ENCODE peak calls at places on chromosomes 4 and X, in eight cellular contexts. K, O, W, V, E, A, F and R are unnamed samples.

GRCh38 chr4:147714575-147715401 is 17.1 kb upstream of the ARHGAP10 start:
- DNase-seq in K (no peak), A (no peak), F (peak), W (peak), V (peak), E (peak), O (no peak), R (no peak)

GRCh38 chr4:112167790-112168189 is 22.5 kb downstream of the FAM241A start:
- DNase-seq in F (no peak), W (peak), V (no peak), O (peak), K (no peak), E (no peak), A (no peak), R (no peak)

GRCh38 chrX:111585337-111585736 is 73.9 kb downstream of the SERTM2 start:
- DNase-seq in K (no peak), E (no peak), A (no peak), O (no peak), F (no peak), W (no peak), V (no peak), R (no peak)

GRCh38 chrX:132119821-132120220 is 8.0 kb downstream of the FRMD7 start:
- DNase-seq in W (no peak), K (no peak), E (no peak), O (no peak), F (no peak), A (no peak), V (peak), R (no peak)

GRCh38 chr4:2244947-2245786 is 3.2 kb upstream of the HAUS3 start:
- DNase-seq in F (no peak), E (peak), K (no peak), A (no peak), W (no peak), O (no peak), V (no peak), R (no peak)

GRCh38 chr4:124278477-124278876 is 434.1 kb downstream of the ANKRD50 start:
- DNase-seq in W (peak), E (no peak), A (no peak), K (no peak), V (no peak), F (no peak), O (no peak), R (no peak)

GRCh38 chr4:41155194-41155830 is 59.0 kb downstream of the APBB2 start:
- DNase-seq in K (no peak), F (no peak), E (no peak), O (no peak), V (no peak), W (peak), A (no peak), R (no peak)

GRCh38 chr4:161585011-161585410 is 578.8 kb downstream of the FSTL5 start:
- DNase-seq in A (no peak), O (no peak), W (no peak), K (no peak), E (no peak), V (no peak), F (no peak), R (no peak)

GRCh38 chr4:98113005-98113404 is 30.3 kb downstream of the STPG2 start:
- DNase-seq in A (no peak), E (peak), O (peak), K (peak), F (no peak), V (no peak), W (no peak), R (peak)

GRCh38 chr4:17577660-17578481 is 873 bp downstream of the LAP3 start:
- DNase-seq in F (peak), E (peak), V (peak), W (no peak), K (peak), A (peak), O (peak), R (no peak)

GRCh38 chr4:48543796-48544195 is 53.7 kb downstream of the ZAR1 start:
- DNase-seq in K (no peak), A (no peak), W (no peak), V (no peak), F (no peak), E (no peak), O (no peak), R (no peak)

GRCh38 chr4:185384877-185385465 is 10.8 kb downstream of the LRP2BP start:
- DNase-seq in K (no peak), V (no peak), O (no peak), E (no peak), W (no peak), A (no peak), F (no peak), R (no peak)

GRCh38 chrX:70479197-70479969 is 34.7 kb downstream of the DLG3 start:
- DNase-seq in V (no peak), O (no peak), W (peak), A (no peak), K (no peak), E (no peak), F (no peak), R (no peak)

GRCh38 chr4:93394488-93395185 is 433.9 kb upstream of the ATOH1 start:
- DNase-seq in V (no peak), O (no peak), A (no peak), W (no peak), E (no peak), F (no peak), K (no peak), R (no peak)

GRCh38 chr4:186979966-186980745 is 256.5 kb upstream of the FAT1 start:
- DNase-seq in W (no peak), K (no peak), A (no peak), V (no peak), F (no peak), O (no peak), E (no peak), R (no peak)

GRCh38 chr4:74117024-74117534 is 18.1 kb upstream of the CXCL2 start:
- DNase-seq in F (peak), W (no peak), A (peak), V (peak), K (peak), E (peak), O (no peak), R (peak)

GRCh38 chrX:123964155-123964554 is 2.6 kb downstream of the STAG2 start:
- DNase-seq in A (no peak), O (no peak), K (no peak), F (no peak), E (no peak), W (no peak), V (no peak), R (no peak)

GRCh38 chr4:112234952-112235609 is 3.5 kb downstream of the AP1AR start:
- DNase-seq in E (peak), W (peak), A (peak), K (peak), F (peak), O (peak), V (peak), R (peak)

GRCh38 chr4:74777531-74777930 is 16.8 kb downstream of the BTC start:
- DNase-seq in A (no peak), K (no peak), W (no peak), O (no peak), F (no peak), V (no peak), E (no peak), R (no peak)

GRCh38 chrX:80266979-80267378 is 153.3 kb upstream of the TENT5D start:
- DNase-seq in O (no peak), V (no peak), A (no peak), W (no peak), K (no peak), E (no peak), F (no peak), R (no peak)

GRCh38 chrX:10856797-10857196 is 236.4 kb upstream of the MID1 start:
- DNase-seq in A (no peak), O (no peak), W (no peak), E (no peak), K (no peak), F (no peak), V (no peak), R (no peak)

DNA sequence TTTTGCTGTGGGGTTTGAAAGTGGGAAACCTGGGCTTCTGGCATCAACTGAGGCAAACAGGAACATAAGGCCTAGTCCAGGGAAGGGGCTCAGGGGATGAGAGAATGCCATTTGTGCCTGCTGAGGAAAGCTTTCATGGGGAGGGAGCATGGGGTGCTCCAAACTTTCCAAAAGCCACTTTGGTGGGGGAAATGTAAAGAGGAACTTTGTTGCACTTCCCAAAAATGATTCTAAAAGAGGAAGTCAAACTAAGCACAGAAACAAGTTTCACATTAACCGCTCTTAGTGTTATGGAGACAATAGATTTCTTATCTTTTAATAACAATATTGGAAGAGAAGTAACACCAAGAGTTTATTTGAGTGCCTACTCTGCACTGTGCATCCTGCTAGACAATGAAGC is 32.3 kb downstream of the GAB3 start:
- DNase-seq in K (no peak), F (no peak), A (no peak), O (peak), W (no peak), V (no peak), E (no peak), R (no peak)
- H3K27ac ChIP-seq in K (no peak), F (peak), A (no peak), O (no peak), W (no peak), V (no peak), E (peak), R (no peak)

DNA sequence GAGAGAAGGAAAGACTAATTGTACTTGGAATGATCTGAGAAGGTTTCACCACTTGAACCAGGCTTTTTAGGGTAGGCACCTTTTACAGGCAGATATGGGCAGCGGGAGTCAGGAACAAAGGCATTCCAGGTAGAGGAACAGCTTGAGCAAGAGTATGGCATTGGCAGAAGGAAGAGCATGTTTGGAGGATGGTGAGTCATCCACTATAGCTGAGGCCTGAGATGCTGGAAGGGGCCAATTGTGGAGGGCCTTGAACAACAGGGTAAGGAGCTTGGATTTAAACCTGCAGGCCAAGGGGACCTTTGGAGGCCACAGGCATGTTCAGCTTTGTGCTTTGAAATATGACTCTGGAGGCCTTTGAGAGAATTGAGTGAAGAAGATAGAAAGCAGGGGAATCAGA is 32.2 kb downstream of the PFKFB1 start:
- DNase-seq in A (no peak), O (no peak), W (no peak), F (no peak), V (no peak), E (no peak), K (no peak), R (no peak)
- H3K27ac ChIP-seq in A (no peak), O (no peak), W (no peak), F (no peak), V (no peak), E (no peak), K (no peak), R (no peak)

GRCh38 chrX:7083021-7083420 is 64.5 kb upstream of the STS start:
- DNase-seq in V (no peak), W (no peak), A (no peak), E (no peak), O (peak), K (no peak), F (no peak), R (no peak)
- H3K27ac ChIP-seq in V (no peak), W (no peak), A (no peak), E (no peak), O (peak), K (no peak), F (peak), R (no peak)

GRCh38 chr4:138114434-138114833 is 127.7 kb downstream of the SLC7A11 start:
- DNase-seq in A (no peak), V (no peak), F (no peak), W (no peak), O (peak), K (no peak), E (no peak), R (no peak)

GRCh38 chr4:138118270-138118669 is 123.9 kb downstream of the SLC7A11 start:
- DNase-seq in A (no peak), E (no peak), O (no peak), K (no peak), V (no peak), F (no peak), W (no peak), R (no peak)

GRCh38 chr4:138112389-138112788 is 129.8 kb downstream of the SLC7A11 start:
- DNase-seq in F (no peak), W (no peak), E (no peak), V (no peak), O (no peak), K (no peak), A (no peak), R (no peak)

GRCh38 chr4:138113819-138114415 is 128.2 kb downstream of the SLC7A11 start:
- DNase-seq in O (peak), A (no peak), E (no peak), W (peak), V (no peak), K (no peak), F (no peak), R (no peak)

DNA sequence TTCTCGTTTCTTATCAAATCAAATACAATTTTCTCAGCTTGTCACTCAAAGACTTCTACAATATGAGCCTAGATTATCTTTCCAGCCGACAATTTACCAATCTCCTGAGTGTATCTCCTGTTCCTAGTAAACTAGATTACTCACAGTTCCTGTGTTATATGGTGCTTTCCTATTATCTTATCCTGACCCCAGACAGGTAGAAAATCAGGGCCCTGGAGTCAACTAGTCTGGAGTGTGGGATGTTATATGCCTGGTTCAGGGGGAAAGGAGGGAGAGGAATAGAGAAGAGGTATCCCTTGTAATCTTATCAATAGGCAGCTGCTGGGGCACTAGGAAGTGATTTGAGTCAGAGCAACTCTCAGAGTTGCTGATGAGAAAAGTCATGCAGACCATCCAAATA is 127.1 kb downstream of the SLC7A11 start:
- DNase-seq in O (no peak), K (no peak), V (no peak), A (no peak), F (no peak), E (no peak), W (no peak), R (no peak)
- H3K27ac ChIP-seq in O (peak), K (no peak), V (no peak), A (no peak), F (no peak), E (no peak), W (no peak), R (no peak)

DNA sequence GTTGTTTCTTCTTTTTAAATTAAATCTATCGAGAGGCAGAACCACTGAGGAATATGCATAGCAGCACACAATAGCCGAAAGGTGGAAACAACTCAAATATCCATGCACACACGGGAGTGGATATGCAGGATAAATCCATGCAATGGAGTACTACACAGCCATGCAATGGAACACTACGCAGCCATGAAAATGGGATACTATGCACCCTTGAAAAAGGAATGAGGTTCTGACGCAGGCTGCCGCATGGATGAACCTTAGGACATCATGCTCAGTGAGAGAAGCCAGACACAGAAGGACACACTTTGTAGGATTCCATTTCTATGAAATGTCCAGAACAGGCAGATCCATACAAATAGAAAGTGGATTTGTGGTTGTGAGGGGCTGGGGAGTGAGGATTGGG is 18.4 kb upstream of the P2RY8 start:
- DNase-seq in O (no peak), E (no peak), W (no peak), V (no peak), K (no peak), A (no peak), F (no peak), R (no peak)
- H3K27ac ChIP-seq in O (peak), E (no peak), W (no peak), V (no peak), K (no peak), A (no peak), F (peak), R (no peak)

DNA sequence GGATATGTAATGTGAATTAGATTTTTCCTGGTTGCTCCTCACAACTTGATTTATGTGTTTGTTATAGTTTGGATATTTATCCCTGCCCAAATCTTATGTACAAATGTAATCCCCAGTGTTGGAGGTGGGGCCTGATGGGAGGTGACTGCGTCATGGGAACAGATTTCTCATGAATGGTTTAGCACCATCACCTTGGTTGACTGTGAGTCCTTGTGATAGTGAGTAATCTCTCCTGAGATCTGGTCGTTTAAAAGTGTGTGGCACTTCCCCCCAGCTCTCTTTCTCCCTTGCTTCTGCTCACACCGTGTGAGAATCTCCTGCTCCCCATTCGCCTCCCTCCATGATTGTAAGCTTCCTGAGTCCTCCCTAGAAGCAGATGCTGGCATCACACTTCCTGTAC is 2.2 kb downstream of the MID2 start:
- DNase-seq in K (no peak), A (no peak), F (no peak), W (no peak), O (no peak), V (no peak), E (no peak), R (no peak)
- H3K27ac ChIP-seq in K (no peak), A (no peak), F (no peak), W (no peak), O (no peak), V (peak), E (no peak), R (no peak)

GRCh38 chrX:44875185-44875489 is 2.1 kb downstream of the KDM6A start:
- DNase-seq in O (no peak), A (no peak), K (no peak), E (no peak), W (no peak), V (no peak), F (no peak), R (no peak)
- H3K27ac ChIP-seq in O (peak), A (peak), K (peak), E (peak), W (no peak), V (peak), F (peak), R (no peak)

GRCh38 chrX:36650622-36651021 is 357.5 kb upstream of the FAM47C start:
- DNase-seq in O (no peak), K (no peak), A (no peak), F (no peak), E (no peak), V (no peak), W (no peak), R (no peak)
- H3K27ac ChIP-seq in O (no peak), K (peak), A (no peak), F (no peak), E (no peak), V (no peak), W (no peak), R (no peak)

GRCh38 chr4:67713531-67714247 is 12.7 kb upstream of the UBA6 start:
- DNase-seq in F (no peak), E (no peak), V (no peak), A (no peak), K (no peak), O (no peak), W (peak), R (no peak)
- H3K27ac ChIP-seq in F (no peak), E (no peak), V (no peak), A (no peak), K (no peak), O (no peak), W (peak), R (no peak)

DNA sequence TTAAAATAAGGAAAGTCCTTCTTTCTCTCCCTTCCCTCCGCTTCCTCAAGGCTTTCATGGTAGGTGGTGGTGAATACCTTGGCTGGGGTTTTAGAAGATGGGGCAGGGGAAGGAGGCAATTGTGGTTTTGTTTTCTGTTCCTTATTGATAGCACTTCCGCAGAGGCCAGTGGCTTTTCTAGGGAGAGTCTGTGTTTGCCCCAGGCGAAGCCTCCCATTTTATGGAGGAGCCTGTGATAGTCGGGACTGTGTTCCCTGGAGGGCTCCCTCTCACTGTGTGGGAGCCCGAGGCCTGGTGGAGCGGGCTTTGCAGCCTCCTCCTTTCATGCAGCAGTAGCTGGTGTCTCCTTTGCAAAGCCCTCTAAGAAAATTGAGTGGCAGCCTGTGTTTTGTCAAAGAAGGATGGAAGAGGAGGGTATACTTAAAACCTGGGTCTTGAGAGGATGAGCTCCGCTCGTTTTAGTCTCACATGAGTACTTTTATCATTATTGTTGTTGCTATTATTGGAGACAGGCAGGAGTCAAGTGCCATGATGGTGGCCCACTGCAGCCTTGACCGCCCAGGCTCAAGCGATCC is 29.8 kb upstream of the STOX2 start:
- DNase-seq in W (no peak), F (no peak), V (no peak), E (no peak), O (no peak), A (no peak), K (no peak), R (no peak)
- H3K27ac ChIP-seq in W (peak), F (no peak), V (no peak), E (peak), O (no peak), A (peak), K (peak), R (no peak)